ENCODE peak calls at places on chromosomes 16 and 17, in eight cellular contexts. C, M, B, W, N, L, Y and Q are unnamed samples.
A peak's percentile ranks its signal among the peaks of the same experiment; 100 is the strongest.

GRCh38 chr17:6558932-6559752 is 2.8 kb upstream of the PITPNM3 start:
- ATAC-seq in Y (no peak), W (no peak), M (no peak), B (no peak), N (peak; percentile 12), L (no peak), C (no peak), Q (no peak)

GRCh38 chr16:87043273-87044030 is 273.7 kb downstream of the C16orf95 start:
- ATAC-seq in L (no peak), M (no peak), W (no peak), Y (no peak), B (no peak), N (no peak), C (no peak), Q (peak; percentile 15)

GRCh38 chr17:17560167-17560566 is 31.3 kb downstream of the PEMT start:
- ATAC-seq in N (no peak), W (no peak), M (no peak), L (no peak), Y (no peak), B (no peak), C (no peak), Q (no peak)

GRCh38 chr17:39754161-39754957 is 16.6 kb downstream of the GRB7 start:
- ATAC-seq in B (peak; percentile 95), M (peak; percentile 95), Y (peak; percentile 82), N (peak; percentile 81), L (peak; percentile 71), W (peak; percentile 96), C (peak; percentile 87), Q (peak; percentile 96)

GRCh38 chr17:42132941-42133340 is 10.3 kb downstream of the HSPB9 start:
- ATAC-seq in Y (peak; percentile 57), B (no peak), C (no peak), N (no peak), L (no peak), W (no peak), M (peak; percentile 87), Q (peak; percentile 19)

GRCh38 chr16:55853114-55853513 is 20.2 kb upstream of the CES1 start:
- ATAC-seq in N (no peak), L (no peak), W (no peak), C (no peak), B (no peak), Y (no peak), M (no peak), Q (no peak)

GRCh38 chr17:6523809-6524355 is 32.5 kb downstream of the PITPNM3 start:
- ATAC-seq in C (peak; percentile 12), N (no peak), M (peak; percentile 27), B (no peak), Y (no peak), W (no peak), L (no peak), Q (no peak)

GRCh38 chr17:16889088-16889465 is 82.8 kb downstream of the TNFRSF13B start:
- ATAC-seq in W (no peak), C (no peak), M (no peak), B (no peak), N (no peak), Y (no peak), L (no peak), Q (no peak)

GRCh38 chr17:32241521-32242094 is 24.0 kb upstream of the RHBDL3 start:
- ATAC-seq in B (no peak), N (no peak), L (peak; percentile 77), M (no peak), Y (no peak), W (no peak), C (no peak), Q (no peak)

GRCh38 chr17:79391808-79392233 is 219.0 kb downstream of the RBFOX3 start:
- ATAC-seq in W (peak; percentile 85), M (no peak), L (peak; percentile 63), B (peak; percentile 72), N (peak; percentile 58), C (peak; percentile 77), Y (peak; percentile 78), Q (no peak)

GRCh38 chr16:1108299-1109252 is 12.5 kb upstream of the C1QTNF8 start:
- ATAC-seq in M (no peak), C (no peak), N (no peak), W (no peak), B (peak; percentile 28), L (peak; percentile 9), Y (no peak), Q (peak; percentile 74)

GRCh38 chr17:83201206-83202001 is 122.0 kb downstream of the METRNL start:
- ATAC-seq in W (no peak), N (no peak), B (no peak), Y (no peak), M (no peak), C (no peak), L (no peak), Q (no peak)

GRCh38 chr16:70659953-70660671 is 13.8 kb downstream of the IL34 start:
- ATAC-seq in B (no peak), W (no peak), N (peak; percentile 20), M (no peak), Y (no peak), L (no peak), C (peak; percentile 3), Q (no peak)

GRCh38 chr16:1372292-1372950 is 20.7 kb downstream of the GNPTG start:
- ATAC-seq in L (no peak), Y (no peak), M (no peak), B (no peak), N (no peak), W (no peak), C (no peak), Q (no peak)

GRCh38 chr17:78715000-78715771 is 66.9 kb downstream of the CYTH1 start:
- ATAC-seq in W (no peak), C (no peak), L (no peak), N (no peak), M (no peak), B (no peak), Y (peak; percentile 7), Q (no peak)

GRCh38 chr17:16969931-16970906 is 1.7 kb downstream of the TNFRSF13B start:
- ATAC-seq in C (no peak), W (no peak), L (no peak), M (no peak), N (no peak), Y (peak; percentile 23), B (no peak), Q (no peak)

GRCh38 chr16:74468807-74469511 is 47.7 kb upstream of the CLEC18B start:
- ATAC-seq in M (peak; percentile 26), W (no peak), Y (no peak), B (no peak), N (peak; percentile 69), C (no peak), L (no peak), Q (no peak)

GRCh38 chr16:80122155-80122554 is 418.6 kb upstream of the DYNLRB2 start:
- ATAC-seq in N (no peak), Y (no peak), C (no peak), M (no peak), L (no peak), W (no peak), B (no peak), Q (peak; percentile 57)

GRCh38 chr17:81635973-81636504 is 873 bp downstream of the NPLOC4 start:
- ATAC-seq in B (peak; percentile 69), C (peak; percentile 53), Y (peak; percentile 52), W (peak; percentile 82), N (no peak), M (no peak), L (peak; percentile 47), Q (no peak)

GRCh38 chr17:43719578-43719977 is 39.0 kb downstream of the SOST start:
- ATAC-seq in N (no peak), M (no peak), B (no peak), C (no peak), W (no peak), Y (peak; percentile 22), L (no peak), Q (no peak)

GRCh38 chr16:28981517-28981916 is 3.3 kb upstream of the LAT start:
- ATAC-seq in Y (no peak), W (peak; percentile 88), M (no peak), B (peak; percentile 49), L (peak; percentile 56), C (peak; percentile 53), N (peak; percentile 43), Q (no peak)
- TF ChIP-seq POLR2AphosphoS5 in Y (no peak), W (no peak), M (no peak), B (no peak), L (no peak), C (no peak), N (no peak), Q (no peak)

DNA sequence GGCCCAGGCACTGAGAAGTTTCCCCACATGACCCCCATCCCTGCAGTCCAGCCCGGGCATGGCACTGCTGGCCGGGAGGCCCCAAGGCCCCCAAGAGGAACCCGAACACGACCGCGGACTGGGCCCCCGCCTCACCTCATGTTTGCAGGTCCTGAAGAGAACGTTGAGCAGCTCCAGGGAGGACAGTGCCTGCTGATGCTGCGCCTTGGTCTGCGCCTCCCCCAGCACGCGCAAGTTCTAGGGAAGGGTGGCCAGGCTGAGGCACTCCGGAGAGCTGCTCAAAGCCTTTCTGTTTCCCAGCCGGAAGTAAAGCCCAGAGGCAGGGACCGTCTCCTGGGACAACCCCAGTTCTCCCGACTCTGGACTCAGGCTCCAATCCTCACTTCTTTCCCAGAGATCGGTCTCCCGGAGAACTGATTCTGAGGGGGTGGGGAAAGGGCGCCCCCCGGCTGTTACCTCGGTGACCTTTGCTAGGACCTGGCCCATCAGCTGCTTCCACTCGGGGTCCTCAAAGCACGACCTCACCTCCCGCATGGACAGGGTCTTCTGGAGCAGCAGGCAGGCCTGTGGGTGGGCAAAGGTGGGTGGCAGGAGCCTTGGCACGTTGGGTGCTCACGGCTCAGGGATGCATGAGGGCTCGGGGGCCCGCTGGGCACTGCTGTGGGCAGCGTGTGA is 13.7 kb downstream of the MYBBP1A start:
- ATAC-seq in M (no peak), C (no peak), B (no peak), N (no peak), L (no peak), Y (no peak), W (no peak), Q (no peak)
- H3K27ac ChIP-seq in M (peak overlapping the region; percentile 91), C (no peak overlapping the region), B (no peak overlapping the region), N (no peak overlapping the region), L (no peak overlapping the region), Y (no peak overlapping the region), W (no peak overlapping the region), Q (peak overlapping the region; percentile 56)

GRCh38 chr16:53356478-53357207 is 77.6 kb upstream of the RBL2 start:
- ATAC-seq in W (no peak), Y (no peak), B (no peak), M (no peak), N (no peak), L (peak; percentile 65), C (no peak), Q (no peak)
- TF ChIP-seq POLR2AphosphoS5 in W (no peak), Y (no peak), B (no peak), M (no peak), N (no peak), L (no peak), C (no peak), Q (no peak)

GRCh38 chr16:8551388-8552332 is 38.7 kb downstream of the TMEM114 start:
- ATAC-seq in W (no peak), L (no peak), N (peak; percentile 44), Y (no peak), B (no peak), C (no peak), M (no peak), Q (no peak)

GRCh38 chr16:8555400-8555799 is 34.9 kb downstream of the TMEM114 start:
- ATAC-seq in B (no peak), C (no peak), W (no peak), Y (no peak), M (no peak), L (no peak), N (no peak), Q (no peak)

GRCh38 chr16:8550728-8551387 is 39.5 kb downstream of the TMEM114 start:
- ATAC-seq in L (no peak), N (peak; percentile 77), C (no peak), B (no peak), Y (no peak), W (no peak), M (no peak), Q (no peak)

GRCh38 chr16:8552487-8553221 is 37.7 kb downstream of the TMEM114 start:
- ATAC-seq in M (no peak), W (no peak), Y (no peak), N (peak; percentile 42), L (peak; percentile 73), B (no peak), C (no peak), Q (no peak)

GRCh38 chr16:8554881-8555280 is 35.4 kb downstream of the TMEM114 start:
- ATAC-seq in C (no peak), L (no peak), W (no peak), Y (no peak), M (no peak), N (no peak), B (no peak), Q (no peak)
- H3K27ac ChIP-seq in C (no peak overlapping the region), L (no peak overlapping the region), W (no peak overlapping the region), Y (no peak overlapping the region), M (no peak overlapping the region), N (no peak overlapping the region), B (no peak overlapping the region), Q (no peak overlapping the region)